ENCODE peak calls at places on chromosome 6, in nine cellular contexts. E is effector memory CD4-positive, alpha-beta T cell; Z is astrocyte; X is sigmoid colon; U is heart right ventricle; N is right cardiac atrium; L is right lobe of liver; C is OCI-LY7; S is cardiac muscle cell. H is an unnamed sample.
A peak's percentile ranks its signal among the peaks of the same experiment; 100 is the strongest.

GRCh38 chr6:143694560-143694959 is 16.8 kb downstream of the PHACTR2 start:
- DNase-seq in E (no peak), L (no peak), N (no peak), X (no peak), Z (peak; percentile 39), S (no peak), U (no peak), C (no peak), H (no peak)

GRCh38 chr6:23280445-23280844 is 711.1 kb downstream of the HDGFL1 start:
- DNase-seq in U (no peak), N (no peak), L (no peak), S (no peak), C (no peak), X (no peak), E (no peak), Z (no peak), H (no peak)

GRCh38 chr6:108179741-108180140 is 13.9 kb downstream of the NR2E1 start:
- DNase-seq in C (no peak), Z (no peak), L (no peak), X (no peak), U (no peak), E (no peak), S (no peak), N (no peak), H (no peak)

GRCh38 chr6:70394518-70395300 is 18.6 kb upstream of the FAM135A start:
- DNase-seq in Z (no peak), L (no peak), U (no peak), X (no peak), E (no peak), C (no peak), S (no peak), N (no peak), H (peak; percentile 63)

GRCh38 chr6:6881438-6882267 is 226.1 kb upstream of the RREB1 start:
- DNase-seq in U (no peak), C (no peak), E (no peak), X (no peak), N (no peak), S (no peak), L (no peak), Z (no peak), H (no peak)

GRCh38 chr6:43934183-43934802 is 164.3 kb downstream of the VEGFA start:
- DNase-seq in U (no peak), X (peak; percentile 24), E (no peak), S (no peak), L (peak; percentile 20), N (no peak), Z (no peak), C (no peak), H (no peak)

GRCh38 chr6:130517444-130517931 is 151.7 kb downstream of the TMEM200A start:
- DNase-seq in L (no peak), S (no peak), C (peak; percentile 11), X (no peak), N (no peak), E (no peak), Z (peak; percentile 43), U (no peak), H (no peak)

GRCh38 chr6:26033132-26033941 is 53.9 kb upstream of the HFE start:
- DNase-seq in N (peak; percentile 83), E (peak; percentile 44), Z (peak; percentile 99), U (peak; percentile 70), L (peak; percentile 72), C (peak; percentile 98), S (peak; percentile 88), X (peak; percentile 84), H (peak; percentile 58)

GRCh38 chr6:33813960-33814662 is 10.3 kb upstream of the MLN start:
- DNase-seq in S (no peak), E (no peak), L (no peak), X (no peak), C (no peak), Z (no peak), N (no peak), U (no peak), H (no peak)

GRCh38 chr6:33815854-33816253 is 12.1 kb upstream of the MLN start:
- DNase-seq in E (no peak), Z (no peak), C (peak; percentile 46), X (no peak), S (peak; percentile 71), U (no peak), L (no peak), N (no peak), H (no peak)

GRCh38 chr6:33812669-33813068 is 8.9 kb upstream of the MLN start:
- DNase-seq in N (peak; percentile 75), E (no peak), Z (peak; percentile 23), L (no peak), S (peak; percentile 92), X (no peak), U (peak; percentile 45), C (peak; percentile 39), H (no peak)

GRCh38 chr6:33814663-33814985 is 10.8 kb upstream of the MLN start:
- DNase-seq in N (no peak), X (no peak), U (no peak), E (no peak), Z (no peak), C (no peak), S (no peak), L (no peak), H (no peak)

DNA sequence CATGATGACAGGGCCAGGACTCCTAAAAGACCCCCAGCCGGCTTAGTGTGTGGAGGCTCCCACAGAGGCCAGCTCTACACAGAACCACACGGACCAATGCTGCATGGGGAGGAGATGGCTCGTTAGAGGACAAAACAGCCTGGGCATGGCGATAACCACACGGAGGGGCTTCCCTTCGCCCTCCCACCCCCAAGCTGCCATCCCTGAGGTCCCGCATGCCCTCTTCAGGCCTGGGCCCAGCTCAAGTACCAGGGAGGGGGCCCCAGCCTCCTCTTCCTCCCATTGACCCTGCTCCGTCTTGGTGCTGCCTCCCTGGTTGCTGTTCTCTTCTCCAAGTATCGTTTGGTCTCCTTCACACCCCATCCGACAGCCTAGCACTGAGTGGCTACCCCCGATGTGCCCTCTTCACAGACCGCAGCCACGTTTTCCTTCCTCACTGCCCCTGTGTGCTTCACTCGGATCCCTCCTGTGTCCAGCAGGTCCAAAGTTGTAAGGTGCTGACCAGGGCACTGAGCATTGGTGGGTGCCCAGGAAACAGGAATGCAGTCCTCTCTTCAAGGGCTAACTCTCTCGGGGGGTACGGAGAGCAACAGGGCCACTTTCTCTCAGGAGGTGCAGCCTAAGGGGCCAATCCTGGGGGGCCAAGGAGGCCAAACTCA is 9.6 kb upstream of the MLN start:
- DNase-seq in E (no peak), U (no peak), Z (no peak), L (no peak), N (no peak), S (no peak), C (no peak), X (no peak), H (no peak)
- H3K9me3 ChIP-seq in E (no peaks in the 10 kb centered on the region), U (no peaks in the 10 kb centered on the region), Z (no peaks in the 10 kb centered on the region), L (no peaks in the 10 kb centered on the region), N (no peaks in the 10 kb centered on the region), S (no peaks in the 10 kb centered on the region), C (no peaks in the 10 kb centered on the region), X (no peaks in the 10 kb centered on the region), H (no peaks in the 10 kb centered on the region)

GRCh38 chr6:33008944-33009861 is at the start of gene HLA-DOA:
- DNase-seq in N (no peak), X (no peak), C (peak; percentile 89), Z (peak; percentile 3), E (no peak), L (no peak), U (peak; percentile 30), S (peak; percentile 57), H (no peak)

GRCh38 chr6:33013608-33014007 is 4.2 kb upstream of the HLA-DOA start:
- DNase-seq in X (no peak), U (no peak), S (no peak), Z (no peak), E (no peak), C (no peak), L (no peak), N (no peak), H (no peak)

GRCh38 chr6:33004940-33005339 is 4.5 kb downstream of the HLA-DOA start:
- DNase-seq in C (no peak), N (no peak), X (no peak), U (no peak), S (no peak), Z (no peak), E (no peak), L (no peak), H (no peak)

GRCh38 chr6:33010356-33010755 is 965 bp upstream of the HLA-DOA start:
- DNase-seq in Z (no peak), E (no peak), L (no peak), S (no peak), N (no peak), X (no peak), U (no peak), C (no peak), H (no peak)

DNA sequence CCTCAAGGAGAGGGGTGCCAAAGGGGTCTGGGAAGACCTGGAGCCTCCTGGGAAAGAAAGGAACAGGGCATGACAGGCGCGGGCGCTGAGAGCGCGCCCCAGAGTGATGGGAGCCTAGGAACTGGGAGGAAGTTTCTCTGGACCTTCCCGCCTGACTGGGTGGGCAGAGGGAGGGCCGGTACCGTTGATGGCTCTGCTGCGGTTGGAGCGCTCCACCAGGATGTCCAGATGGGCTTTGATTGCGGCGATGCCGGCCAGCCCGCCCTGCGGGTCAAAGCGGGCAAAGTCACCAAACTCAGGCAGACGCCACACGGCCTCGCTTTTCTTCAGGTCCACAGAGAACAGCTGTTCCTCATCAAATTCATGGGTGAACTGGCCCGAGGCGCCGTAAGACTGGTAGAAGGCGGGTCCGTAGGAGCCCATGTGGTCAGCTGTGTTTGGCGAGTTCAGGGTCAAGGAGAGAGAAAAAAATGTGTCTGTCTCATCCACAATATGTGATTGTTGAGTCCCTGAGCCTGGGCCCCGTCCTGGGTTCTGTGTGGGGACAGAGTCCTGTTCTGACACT is 1.5 kb downstream of the HLA-DOA start:
- DNase-seq in Z (no peak), E (no peak), X (no peak), S (no peak), U (no peak), L (no peak), C (no peak), N (no peak), H (no peak)
- H3K4me3 ChIP-seq in Z (no peak overlapping the region), E (no peak overlapping the region), X (no peak overlapping the region), S (no peak overlapping the region), U (no peak overlapping the region), L (no peak overlapping the region), C (peak overlapping the region; percentile 83), N (no peak overlapping the region), H (no peak overlapping the region)

DNA sequence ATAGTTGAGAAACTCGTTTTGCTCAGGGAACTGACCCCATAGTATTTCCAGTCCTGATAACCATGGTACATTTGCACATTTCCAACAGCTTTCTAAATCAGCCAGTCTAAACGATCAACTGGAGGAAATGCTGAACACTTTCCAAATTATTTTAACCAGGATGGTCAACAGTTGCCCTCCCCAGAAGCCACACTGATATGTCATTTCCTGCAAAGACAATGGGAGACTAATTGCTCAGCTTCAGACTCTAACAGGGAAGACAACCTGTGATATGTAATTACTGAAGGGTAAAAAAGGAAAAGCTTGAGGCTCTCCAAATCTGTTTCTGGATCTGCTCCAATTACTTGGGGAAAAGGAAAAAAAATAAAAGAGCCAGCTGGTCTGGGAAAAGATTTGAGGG is 88.8 kb downstream of the FYN start:
- DNase-seq in L (no peak), N (no peak), X (no peak), S (no peak), Z (no peak), U (no peak), E (no peak), C (no peak), H (no peak)
- H3K4me1 ChIP-seq in L (no peaks in the 10 kb centered on the region), N (peaks cover 26% of the 10 kb centered on the region), X (peaks cover 51% of the 10 kb centered on the region), S (peaks cover 3% of the 10 kb centered on the region), Z (peaks cover 11% of the 10 kb centered on the region), U (peaks cover 31% of the 10 kb centered on the region), E (peaks cover 29% of the 10 kb centered on the region), C (no peaks in the 10 kb centered on the region), H (peaks cover 19% of the 10 kb centered on the region)

DNA sequence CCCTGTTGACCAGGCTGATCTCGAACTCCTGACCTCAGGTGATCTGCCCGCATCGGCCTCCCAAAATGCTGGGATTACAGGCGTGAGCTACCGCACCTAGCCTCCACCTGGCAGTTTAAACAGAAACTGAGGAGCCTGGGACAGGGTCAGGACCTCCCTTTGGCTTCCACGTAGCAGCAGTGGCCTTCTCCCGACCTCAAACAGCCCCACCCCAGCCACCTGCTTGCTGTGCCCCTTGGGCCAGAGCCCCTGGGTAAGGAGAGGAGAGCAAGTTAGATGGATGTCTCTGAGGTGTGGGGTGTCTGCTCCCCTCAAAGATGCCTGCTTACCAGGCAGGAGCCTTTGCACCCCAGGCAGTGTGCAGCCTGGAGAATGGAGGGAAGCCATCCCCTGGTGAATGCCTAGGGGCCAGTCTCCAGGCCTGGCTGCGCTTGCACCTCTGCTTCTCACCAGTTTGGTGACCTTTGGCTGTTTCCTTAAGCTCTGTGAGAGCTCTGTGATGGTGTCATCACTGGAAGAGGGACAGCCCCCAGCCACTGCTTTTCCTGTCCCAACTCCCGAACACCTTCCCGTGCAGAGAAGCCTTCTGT is 42.1 kb upstream of the MDFI start:
- DNase-seq in E (no peak), N (no peak), Z (no peak), C (no peak), L (peak; percentile 11), X (peak; percentile 53), S (no peak), U (no peak), H (no peak)
- H3K9me3 ChIP-seq in E (no peaks in the 10 kb centered on the region), N (no peaks in the 10 kb centered on the region), Z (no peaks in the 10 kb centered on the region), C (no peaks in the 10 kb centered on the region), L (no peaks in the 10 kb centered on the region), X (no peaks in the 10 kb centered on the region), S (no peaks in the 10 kb centered on the region), U (no peaks in the 10 kb centered on the region), H (no peaks in the 10 kb centered on the region)